ENCODE peak calls at places on chromosomes 1 and 21, in five cellular contexts. One of them, this sample, is unnamed.

GRCh38 chr1:118118469-118118868 is 66.6 kb downstream of the SPAG17 start:
- DNase-seq in lower leg skin: no peak
- DNase-seq in NCI-H187 treated with DMSO at 0.1 percent for 48 hours: no peak
- DNase-seq in frontal cortex: no peak
- DNase-seq in COLO829: no peak
- DNase-seq in this sample: no peak

GRCh38 chr1:64856564-64856963 is 109.8 kb downstream of the JAK1 start:
- DNase-seq in lower leg skin: no peak
- DNase-seq in NCI-H187 treated with DMSO at 0.1 percent for 48 hours: no peak
- DNase-seq in frontal cortex: no peak
- DNase-seq in COLO829: no peak
- DNase-seq in this sample: no peak

GRCh38 chr21:24259241-24259640 is 1348.0 kb downstream of the MRPL39 start:
- DNase-seq in lower leg skin: no peak
- DNase-seq in NCI-H187 treated with DMSO at 0.1 percent for 48 hours: no peak
- DNase-seq in frontal cortex: no peak
- DNase-seq in COLO829: no peak
- DNase-seq in this sample: no peak

GRCh38 chr1:26531651-26532131 is 2.1 kb downstream of the RPS6KA1 start:
- DNase-seq in lower leg skin: no peak
- DNase-seq in NCI-H187 treated with DMSO at 0.1 percent for 48 hours: no peak
- DNase-seq in frontal cortex: peak; percentile 17
- DNase-seq in COLO829: no peak
- DNase-seq in this sample: no peak

GRCh38 chr1:226628624-226629155 is 80.1 kb downstream of the STUM start:
- DNase-seq in lower leg skin: no peak
- DNase-seq in NCI-H187 treated with DMSO at 0.1 percent for 48 hours: no peak
- DNase-seq in frontal cortex: no peak
- DNase-seq in COLO829: no peak
- DNase-seq in this sample: no peak

GRCh38 chr1:199529324-199529723 is 498.2 kb upstream of the NR5A2 start:
- DNase-seq in lower leg skin: no peak
- DNase-seq in NCI-H187 treated with DMSO at 0.1 percent for 48 hours: no peak
- DNase-seq in frontal cortex: no peak
- DNase-seq in COLO829: no peak
- DNase-seq in this sample: no peak

GRCh38 chr1:68321084-68321685 is 88.9 kb upstream of the WLS start:
- DNase-seq in lower leg skin: peak; percentile 27
- DNase-seq in NCI-H187 treated with DMSO at 0.1 percent for 48 hours: no peak
- DNase-seq in frontal cortex: no peak
- DNase-seq in COLO829: no peak
- DNase-seq in this sample: no peak

GRCh38 chr1:7046314-7046713 is 261.1 kb downstream of the CAMTA1 start:
- DNase-seq in lower leg skin: no peak
- DNase-seq in NCI-H187 treated with DMSO at 0.1 percent for 48 hours: no peak
- DNase-seq in frontal cortex: no peak
- DNase-seq in COLO829: peak; percentile 51
- DNase-seq in this sample: peak; percentile 58

GRCh38 chr1:66090863-66091457 is 298.3 kb downstream of the PDE4B start:
- DNase-seq in lower leg skin: no peak
- DNase-seq in NCI-H187 treated with DMSO at 0.1 percent for 48 hours: no peak
- DNase-seq in frontal cortex: no peak
- DNase-seq in COLO829: no peak
- DNase-seq in this sample: no peak

GRCh38 chr21:45094412-45094811 is 20.0 kb downstream of the ADARB1 start:
- DNase-seq in lower leg skin: no peak
- DNase-seq in NCI-H187 treated with DMSO at 0.1 percent for 48 hours: no peak
- DNase-seq in frontal cortex: no peak
- DNase-seq in COLO829: no peak
- DNase-seq in this sample: no peak

GRCh38 chr1:9593492-9594465 is 5.1 kb downstream of the TMEM201 start:
- DNase-seq in lower leg skin: peak; percentile 52
- DNase-seq in NCI-H187 treated with DMSO at 0.1 percent for 48 hours: peak; percentile 62
- DNase-seq in frontal cortex: peak; percentile 56
- DNase-seq in COLO829: peak; percentile 86
- DNase-seq in this sample: peak; percentile 83

GRCh38 chr1:44485229-44485932 is 80.3 kb downstream of the RNF220 start:
- DNase-seq in lower leg skin: no peak
- DNase-seq in NCI-H187 treated with DMSO at 0.1 percent for 48 hours: no peak
- DNase-seq in frontal cortex: no peak
- DNase-seq in COLO829: no peak
- DNase-seq in this sample: no peak

GRCh38 chr1:175192630-175193338 is at the start of gene KIAA0040:
- DNase-seq in lower leg skin: no peak
- DNase-seq in NCI-H187 treated with DMSO at 0.1 percent for 48 hours: no peak
- DNase-seq in frontal cortex: peak; percentile 35
- DNase-seq in COLO829: no peak
- DNase-seq in this sample: no peak

GRCh38 chr1:113860891-113861290 is 10.6 kb downstream of the PTPN22 start:
- DNase-seq in lower leg skin: no peak
- DNase-seq in NCI-H187 treated with DMSO at 0.1 percent for 48 hours: no peak
- DNase-seq in frontal cortex: no peak
- DNase-seq in COLO829: peak; percentile 6
- DNase-seq in this sample: peak; percentile 54

GRCh38 chr1:51666463-51666862 is 49.6 kb downstream of the OSBPL9 start:
- DNase-seq in lower leg skin: peak; percentile 60
- DNase-seq in NCI-H187 treated with DMSO at 0.1 percent for 48 hours: no peak
- DNase-seq in frontal cortex: no peak
- DNase-seq in COLO829: no peak
- DNase-seq in this sample: no peak

GRCh38 chr1:198686069-198686728 is 47.4 kb downstream of the PTPRC start:
- DNase-seq in lower leg skin: no peak
- DNase-seq in NCI-H187 treated with DMSO at 0.1 percent for 48 hours: no peak
- DNase-seq in frontal cortex: no peak
- DNase-seq in COLO829: peak; percentile 14
- DNase-seq in this sample: peak; percentile 28

GRCh38 chr1:220526294-220526693 is 1.6 kb upstream of the MARK1 start:
- DNase-seq in lower leg skin: no peak
- DNase-seq in NCI-H187 treated with DMSO at 0.1 percent for 48 hours: no peak
- DNase-seq in frontal cortex: no peak
- DNase-seq in COLO829: no peak
- DNase-seq in this sample: no peak

GRCh38 chr1:203677771-203678170 is 51.1 kb downstream of the ATP2B4 start:
- DNase-seq in lower leg skin: no peak
- DNase-seq in NCI-H187 treated with DMSO at 0.1 percent for 48 hours: no peak
- DNase-seq in frontal cortex: no peak
- DNase-seq in COLO829: no peak
- DNase-seq in this sample: no peak

GRCh38 chr1:32696041-32696440 is 6.5 kb downstream of the SYNC start:
- DNase-seq in lower leg skin: no peak
- DNase-seq in NCI-H187 treated with DMSO at 0.1 percent for 48 hours: no peak
- DNase-seq in frontal cortex: no peak
- DNase-seq in COLO829: no peak
- DNase-seq in this sample: no peak

GRCh38 chr1:227317541-227318002 is 720 bp downstream of the CDC42BPA start:
- DNase-seq in lower leg skin: peak; percentile 16
- DNase-seq in NCI-H187 treated with DMSO at 0.1 percent for 48 hours: no peak
- DNase-seq in frontal cortex: peak; percentile 53
- DNase-seq in COLO829: peak; percentile 73
- DNase-seq in this sample: peak; percentile 72

GRCh38 chr1:1059494-1060280 is 14.4 kb downstream of the RNF223 start:
- DNase-seq in lower leg skin: peak; percentile 80
- DNase-seq in NCI-H187 treated with DMSO at 0.1 percent for 48 hours: no peak
- DNase-seq in frontal cortex: peak; percentile 97
- DNase-seq in COLO829: peak; percentile 82
- DNase-seq in this sample: peak; percentile 46

GRCh38 chr1:234841710-234842231 is 231.8 kb upstream of the IRF2BP2 start:
- DNase-seq in lower leg skin: peak; percentile 50
- DNase-seq in NCI-H187 treated with DMSO at 0.1 percent for 48 hours: no peak
- DNase-seq in frontal cortex: no peak
- DNase-seq in COLO829: no peak
- DNase-seq in this sample: no peak

GRCh38 chr1:24416666-24417391 is 1.2 kb downstream of the NIPAL3 start:
- DNase-seq in lower leg skin: no peak
- DNase-seq in NCI-H187 treated with DMSO at 0.1 percent for 48 hours: no peak
- DNase-seq in frontal cortex: no peak
- DNase-seq in COLO829: no peak
- DNase-seq in this sample: peak; percentile 51

GRCh38 chr1:248842781-248843331 is 4.8 kb downstream of the ZNF672 start:
- DNase-seq in lower leg skin: no peak
- DNase-seq in NCI-H187 treated with DMSO at 0.1 percent for 48 hours: no peak
- DNase-seq in frontal cortex: no peak
- DNase-seq in COLO829: no peak
- DNase-seq in this sample: no peak

GRCh38 chr1:94296018-94296417 is 58.6 kb upstream of the ARHGAP29 start:
- DNase-seq in lower leg skin: no peak
- DNase-seq in NCI-H187 treated with DMSO at 0.1 percent for 48 hours: no peak
- DNase-seq in frontal cortex: no peak
- DNase-seq in COLO829: no peak
- DNase-seq in this sample: peak; percentile 85

GRCh38 chr1:12518956-12519707 is 98.9 kb downstream of the DHRS3 start:
- DNase-seq in lower leg skin: peak; percentile 60
- DNase-seq in NCI-H187 treated with DMSO at 0.1 percent for 48 hours: no peak
- DNase-seq in frontal cortex: no peak
- DNase-seq in COLO829: no peak
- DNase-seq in this sample: no peak

This sample was measured in foreskin melanocyte.